ENCODE peak calls at places on chromosomes 13 and 19, in four cellular contexts. One of them, this sample, is unnamed.

GRCh38 chr13:47420012-47420411 is 523.2 kb upstream of the HTR2A start:
- DNase-seq in kidney glomerular epithelial cell: no peak
- DNase-seq in H54: no peak
- DNase-seq in GDM1: no peak
- DNase-seq in this sample: no peak

GRCh38 chr19:33300016-33300981 is 2.0 kb downstream of the CEBPA start:
- DNase-seq in kidney glomerular epithelial cell: no peak
- DNase-seq in H54: no peak
- DNase-seq in GDM1: no peak
- DNase-seq in this sample: no peak

GRCh38 chr13:40024578-40024952 is 369.1 kb downstream of the COG6 start:
- DNase-seq in kidney glomerular epithelial cell: no peak
- DNase-seq in H54: no peak
- DNase-seq in GDM1: no peak
- DNase-seq in this sample: no peak

GRCh38 chr13:36776175-36776574 is 42.8 kb upstream of the RFXAP start:
- DNase-seq in kidney glomerular epithelial cell: no peak
- DNase-seq in H54: no peak
- DNase-seq in GDM1: no peak
- DNase-seq in this sample: no peak

GRCh38 chr13:39196957-39197644 is 158.8 kb downstream of the NHLRC3 start:
- DNase-seq in kidney glomerular epithelial cell: no peak
- DNase-seq in H54: no peak
- DNase-seq in GDM1: no peak
- DNase-seq in this sample: no peak

GRCh38 chr13:28955264-28955966 is 135.3 kb downstream of the MTUS2 start:
- DNase-seq in kidney glomerular epithelial cell: no peak
- DNase-seq in H54: no peak
- DNase-seq in GDM1: no peak
- DNase-seq in this sample: no peak

GRCh38 chr13:111547726-111548273 is 227.4 kb downstream of the TEX29 start:
- DNase-seq in kidney glomerular epithelial cell: no peak
- DNase-seq in H54: no peak
- DNase-seq in GDM1: no peak
- DNase-seq in this sample: no peak

GRCh38 chr13:112116187-112116950 is 49.4 kb downstream of the SOX1 start:
- DNase-seq in kidney glomerular epithelial cell: no peak
- DNase-seq in H54: no peak
- DNase-seq in GDM1: no peak
- DNase-seq in this sample: no peak

GRCh38 chr13:84433024-84433423 is 550.8 kb upstream of the SLITRK1 start:
- DNase-seq in kidney glomerular epithelial cell: peak; percentile 50
- DNase-seq in H54: peak; percentile 18
- DNase-seq in GDM1: no peak
- DNase-seq in this sample: no peak

This sample was measured in SHP77.